ENCODE peak calls at places on chromosomes 2 and 18, in six cellular contexts. One of them, this sample, is unnamed.

GRCh38 chr2:212939777-212940531 is 211.5 kb downstream of the IKZF2 start:
- DNase-seq in adrenal gland: no peak
- DNase-seq in heart left ventricle: no peak
- DNase-seq in tibial nerve: no peak
- DNase-seq in stomach: peak; percentile 70
- DNase-seq in breast epithelium: peak; percentile 57
- DNase-seq in this sample: no peak

GRCh38 chr2:240429872-240430491 is 5.5 kb upstream of the GPC1 start:
- DNase-seq in tibial nerve: no peak
- DNase-seq in stomach: peak; percentile 19
- DNase-seq in breast epithelium: no peak
- DNase-seq in adrenal gland: peak; percentile 11
- DNase-seq in heart left ventricle: peak; percentile 13
- DNase-seq in this sample: peak; percentile 8

GRCh38 chr2:237154894-237155851 is 69.5 kb downstream of the COPS8 start:
- DNase-seq in stomach: no peak
- DNase-seq in tibial nerve: no peak
- DNase-seq in heart left ventricle: no peak
- DNase-seq in breast epithelium: no peak
- DNase-seq in adrenal gland: no peak
- DNase-seq in this sample: no peak

GRCh38 chr2:62383843-62384242 is 122.2 kb downstream of the TMEM17 start:
- DNase-seq in tibial nerve: no peak
- DNase-seq in stomach: no peak
- DNase-seq in heart left ventricle: no peak
- DNase-seq in breast epithelium: no peak
- DNase-seq in adrenal gland: no peak
- DNase-seq in this sample: no peak

GRCh38 chr2:233700028-233700635 is 7.4 kb downstream of the UGT1A6 start:
- DNase-seq in tibial nerve: no peak
- DNase-seq in breast epithelium: no peak
- DNase-seq in stomach: peak; percentile 74
- DNase-seq in adrenal gland: peak; percentile 40
- DNase-seq in heart left ventricle: no peak
- DNase-seq in this sample: peak; percentile 70

GRCh38 chr2:167388497-167388896 is 500.2 kb downstream of the XIRP2 start:
- DNase-seq in adrenal gland: no peak
- DNase-seq in breast epithelium: no peak
- DNase-seq in tibial nerve: no peak
- DNase-seq in stomach: no peak
- DNase-seq in heart left ventricle: no peak
- DNase-seq in this sample: no peak

GRCh38 chr2:26846881-26847662 is 860 bp upstream of the DPYSL5 start:
- DNase-seq in breast epithelium: no peak
- DNase-seq in tibial nerve: no peak
- DNase-seq in stomach: no peak
- DNase-seq in adrenal gland: no peak
- DNase-seq in heart left ventricle: no peak
- DNase-seq in this sample: no peak

GRCh38 chr18:55402731-55403405 is 185.1 kb downstream of the TCF4 start:
- DNase-seq in tibial nerve: no peak
- DNase-seq in heart left ventricle: no peak
- DNase-seq in stomach: no peak
- DNase-seq in adrenal gland: no peak
- DNase-seq in breast epithelium: no peak
- DNase-seq in this sample: no peak

GRCh38 chr18:67551146-67551545 is 34.6 kb upstream of the DSEL start:
- DNase-seq in tibial nerve: no peak
- DNase-seq in heart left ventricle: no peak
- DNase-seq in adrenal gland: no peak
- DNase-seq in breast epithelium: no peak
- DNase-seq in stomach: no peak
- DNase-seq in this sample: no peak

GRCh38 chr2:132538331-132538855 is 121.8 kb downstream of the GPR39 start:
- DNase-seq in stomach: no peak
- DNase-seq in tibial nerve: no peak
- DNase-seq in breast epithelium: no peak
- DNase-seq in adrenal gland: no peak
- DNase-seq in heart left ventricle: no peak
- DNase-seq in this sample: no peak

GRCh38 chr2:156779416-156780117 is 343.4 kb downstream of the GPD2 start:
- DNase-seq in adrenal gland: no peak
- DNase-seq in breast epithelium: no peak
- DNase-seq in tibial nerve: no peak
- DNase-seq in heart left ventricle: no peak
- DNase-seq in stomach: no peak
- DNase-seq in this sample: no peak

GRCh38 chr2:45640575-45640974 is 10.9 kb upstream of the PRKCE start:
- DNase-seq in stomach: no peak
- DNase-seq in heart left ventricle: no peak
- DNase-seq in adrenal gland: no peak
- DNase-seq in breast epithelium: no peak
- DNase-seq in tibial nerve: no peak
- DNase-seq in this sample: no peak

GRCh38 chr2:63851912-63852311 is 10.2 kb downstream of the UGP2 start:
- DNase-seq in adrenal gland: no peak
- DNase-seq in stomach: no peak
- DNase-seq in heart left ventricle: no peak
- DNase-seq in tibial nerve: no peak
- DNase-seq in breast epithelium: no peak
- DNase-seq in this sample: no peak

GRCh38 chr2:63849381-63850203 is 7.9 kb downstream of the UGP2 start:
- DNase-seq in tibial nerve: no peak
- DNase-seq in heart left ventricle: no peak
- DNase-seq in adrenal gland: no peak
- DNase-seq in stomach: no peak
- DNase-seq in breast epithelium: no peak
- DNase-seq in this sample: no peak

GRCh38 chr2:63853527-63854310 is 12.0 kb downstream of the UGP2 start:
- DNase-seq in adrenal gland: no peak
- DNase-seq in heart left ventricle: no peak
- DNase-seq in tibial nerve: no peak
- DNase-seq in stomach: no peak
- DNase-seq in breast epithelium: no peak
- DNase-seq in this sample: no peak

GRCh38 chr2:63850650-63851049 is 9.0 kb downstream of the UGP2 start:
- DNase-seq in breast epithelium: no peak
- DNase-seq in heart left ventricle: no peak
- DNase-seq in adrenal gland: no peak
- DNase-seq in stomach: no peak
- DNase-seq in tibial nerve: no peak
- DNase-seq in this sample: no peak

DNA sequence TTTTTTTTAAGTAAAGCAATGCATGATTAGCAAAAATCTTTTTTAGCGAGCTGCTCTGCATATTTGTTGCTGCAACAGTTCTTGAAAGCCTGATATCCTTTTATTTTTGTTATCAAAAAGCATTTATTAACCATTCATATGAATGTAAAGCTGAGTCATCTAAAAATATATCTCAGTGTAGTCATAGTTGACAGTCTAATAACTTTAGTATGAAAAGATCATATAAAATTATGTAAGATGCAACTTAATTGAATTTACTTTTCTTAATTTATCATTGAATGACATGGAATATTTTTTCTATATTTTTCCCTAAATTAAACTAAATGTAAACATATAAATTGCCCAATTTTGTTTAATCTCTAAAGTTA is 8.5 kb downstream of the UGP2 start:
- DNase-seq in breast epithelium: no peak
- DNase-seq in tibial nerve: no peak
- DNase-seq in stomach: no peak
- DNase-seq in heart left ventricle: no peak
- DNase-seq in adrenal gland: no peak
- DNase-seq in this sample: no peak
- H3K4me1 ChIP-seq in breast epithelium: no peaks in the 10 kb centered on the region
- H3K4me1 ChIP-seq in tibial nerve: peaks cover 19% of the 10 kb centered on the region
- H3K4me1 ChIP-seq in stomach: peaks cover 82% of the 10 kb centered on the region
- H3K4me1 ChIP-seq in heart left ventricle: peaks cover 82% of the 10 kb centered on the region
- H3K4me1 ChIP-seq in adrenal gland: peaks cover 81% of the 10 kb centered on the region
- H3K4me1 ChIP-seq in this sample: peaks cover 89% of the 10 kb centered on the region

GRCh38 chr2:105744909-105745853 is at the start of gene NCK2:
- DNase-seq in breast epithelium: no peak
- DNase-seq in tibial nerve: peak; percentile 11
- DNase-seq in stomach: peak; percentile 34
- DNase-seq in adrenal gland: peak; percentile 32
- DNase-seq in heart left ventricle: peak; percentile 42
- DNase-seq in this sample: no peak
- TF ChIP-seq POLR2A in breast epithelium: no peak
- TF ChIP-seq POLR2A in tibial nerve: no peak
- TF ChIP-seq POLR2A in stomach: no peak
- TF ChIP-seq POLR2A in adrenal gland: peak; percentile 6
- TF ChIP-seq POLR2A in heart left ventricle: no peak
- TF ChIP-seq POLR2A in this sample: peak; percentile 9

GRCh38 chr2:29223851-29224692 is 108.9 kb downstream of the CLIP4 start:
- DNase-seq in breast epithelium: peak; percentile 62
- DNase-seq in heart left ventricle: peak; percentile 41
- DNase-seq in adrenal gland: peak; percentile 47
- DNase-seq in stomach: no peak
- DNase-seq in tibial nerve: peak; percentile 81
- DNase-seq in this sample: no peak

GRCh38 chr2:29226375-29226774 is 111.2 kb downstream of the CLIP4 start:
- DNase-seq in adrenal gland: no peak
- DNase-seq in heart left ventricle: no peak
- DNase-seq in stomach: no peak
- DNase-seq in breast epithelium: no peak
- DNase-seq in tibial nerve: no peak
- DNase-seq in this sample: no peak

GRCh38 chr2:29226808-29227207 is 111.6 kb downstream of the CLIP4 start:
- DNase-seq in tibial nerve: no peak
- DNase-seq in adrenal gland: no peak
- DNase-seq in breast epithelium: no peak
- DNase-seq in heart left ventricle: no peak
- DNase-seq in stomach: no peak
- DNase-seq in this sample: no peak

GRCh38 chr2:29224693-29225551 is 109.7 kb downstream of the CLIP4 start:
- DNase-seq in heart left ventricle: no peak
- DNase-seq in tibial nerve: no peak
- DNase-seq in adrenal gland: no peak
- DNase-seq in breast epithelium: no peak
- DNase-seq in stomach: no peak
- DNase-seq in this sample: no peak

GRCh38 chr2:29225814-29226213 is 110.6 kb downstream of the CLIP4 start:
- DNase-seq in stomach: no peak
- DNase-seq in heart left ventricle: no peak
- DNase-seq in tibial nerve: no peak
- DNase-seq in breast epithelium: no peak
- DNase-seq in adrenal gland: no peak
- DNase-seq in this sample: no peak
- TF ChIP-seq CTCF in stomach: no peak
- TF ChIP-seq CTCF in heart left ventricle: no peak
- TF ChIP-seq CTCF in tibial nerve: no peak
- TF ChIP-seq CTCF in breast epithelium: no peak
- TF ChIP-seq CTCF in adrenal gland: no peak
- TF ChIP-seq CTCF in this sample: no peak

GRCh38 chr2:120526997-120527945 is 181.3 kb downstream of the INHBB start:
- DNase-seq in stomach: no peak
- DNase-seq in adrenal gland: no peak
- DNase-seq in heart left ventricle: no peak
- DNase-seq in breast epithelium: no peak
- DNase-seq in tibial nerve: no peak
- DNase-seq in this sample: no peak
- H3K4me1 ChIP-seq in stomach: peaks cover 8% of the 10 kb centered on the region
- H3K4me1 ChIP-seq in adrenal gland: peaks cover 16% of the 10 kb centered on the region
- H3K4me1 ChIP-seq in heart left ventricle: peaks cover 27% of the 10 kb centered on the region
- H3K4me1 ChIP-seq in breast epithelium: no peaks in the 10 kb centered on the region
- H3K4me1 ChIP-seq in tibial nerve: no peaks in the 10 kb centered on the region
- H3K4me1 ChIP-seq in this sample: no peaks in the 10 kb centered on the region

GRCh38 chr2:200862532-200863000 is 1.9 kb downstream of the CLK1 start:
- DNase-seq in heart left ventricle: no peak
- DNase-seq in tibial nerve: peak; percentile 74
- DNase-seq in stomach: no peak
- DNase-seq in breast epithelium: no peak
- DNase-seq in adrenal gland: peak; percentile 51
- DNase-seq in this sample: no peak
- TF ChIP-seq POLR2A in heart left ventricle: no peak
- TF ChIP-seq POLR2A in tibial nerve: peak; percentile 68
- TF ChIP-seq POLR2A in stomach: no peak
- TF ChIP-seq POLR2A in breast epithelium: peak; percentile 17
- TF ChIP-seq POLR2A in adrenal gland: peak; percentile 72
- TF ChIP-seq POLR2A in this sample: peak; percentile 53

DNA sequence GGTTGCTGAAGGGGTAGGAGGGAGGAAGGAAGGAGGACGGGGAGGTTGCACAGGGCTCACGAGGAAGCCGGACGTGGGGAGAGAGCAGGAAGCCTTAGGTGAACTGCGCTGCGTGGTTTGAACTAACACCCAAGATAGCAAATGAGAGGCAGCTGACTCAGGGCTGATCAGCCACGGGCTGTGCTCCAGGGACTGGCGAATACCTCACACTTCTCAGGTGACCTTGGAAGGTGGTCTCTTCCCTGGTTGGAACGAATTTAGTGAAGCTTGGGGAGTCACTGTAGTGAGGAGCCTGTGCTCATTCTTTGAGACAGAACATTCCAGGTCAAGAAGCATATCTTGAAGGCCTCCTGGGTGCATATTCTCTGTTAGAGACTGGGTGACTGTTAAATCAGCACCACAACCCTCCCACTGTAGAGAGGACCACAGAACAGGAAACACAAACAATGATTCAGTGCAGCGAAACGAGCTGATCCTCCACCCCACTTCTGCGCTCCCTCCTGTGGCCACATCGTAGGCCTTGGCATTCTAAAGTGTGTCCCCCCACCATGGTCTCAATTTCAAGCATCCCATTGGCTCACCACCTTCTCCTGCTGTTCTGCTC is 33.8 kb downstream of the TOGARAM2 start:
- DNase-seq in breast epithelium: no peak
- DNase-seq in adrenal gland: no peak
- DNase-seq in heart left ventricle: peak; percentile 57
- DNase-seq in tibial nerve: peak; percentile 15
- DNase-seq in stomach: peak; percentile 42
- DNase-seq in this sample: no peak
- TF ChIP-seq CTCF in breast epithelium: no peak
- TF ChIP-seq CTCF in adrenal gland: peak; percentile 22
- TF ChIP-seq CTCF in heart left ventricle: no peak
- TF ChIP-seq CTCF in tibial nerve: no peak
- TF ChIP-seq CTCF in stomach: no peak
- TF ChIP-seq CTCF in this sample: no peak